ENCODE peak calls at places on chromosomes 13 and 19, in ten cellular contexts. W is HCT116, K is fibroblast of lung, N is heart left ventricle, E is ovary, C is neural progenitor cell, L is fibroblast of pulmonary artery, Z is BJ, V is mucosa of descending colon, G is NB4. M is an unnamed sample.

GRCh38 chr19:7519411-7520130 is 2.9 kb upstream of the MCOLN1 start:
- DNase-seq in W (no peak), K (no peak), N (no peak), E (no peak), C (no peak), L (no peak), Z (no peak), V (no peak), G (no peak), M (no peak)

GRCh38 chr13:114119196-114119595 is 13.2 kb downstream of the RASA3 start:
- DNase-seq in W (no peak), K (peak), N (peak), E (no peak), C (peak), L (peak), Z (peak), V (peak), G (no peak), M (no peak)

GRCh38 chr13:20118268-20119140 is 42.3 kb downstream of the GJA3 start:
- DNase-seq in W (no peak), K (peak), N (peak), E (peak), C (peak), L (peak), Z (no peak), V (peak), G (no peak), M (peak)

GRCh38 chr19:50514346-50515167 is 844 bp upstream of the ASPDH start:
- DNase-seq in W (no peak), K (no peak), N (no peak), E (no peak), C (peak), L (no peak), Z (no peak), V (peak), G (no peak), M (no peak)

GRCh38 chr19:16930753-16931152 is 42.0 kb downstream of the F2RL3 start:
- DNase-seq in W (no peak), K (no peak), N (no peak), E (no peak), C (no peak), L (no peak), Z (no peak), V (no peak), G (no peak), M (no peak)

GRCh38 chr19:23440791-23441190 is 45.5 kb upstream of the ZNF91 start:
- DNase-seq in W (no peak), K (no peak), N (no peak), E (no peak), C (no peak), L (no peak), Z (no peak), V (no peak), G (peak), M (no peak)

GRCh38 chr19:50281491-50281890 is 47.7 kb downstream of the KCNC3 start:
- DNase-seq in W (no peak), K (no peak), N (no peak), E (no peak), C (no peak), L (no peak), Z (no peak), V (no peak), G (no peak), M (no peak)

GRCh38 chr19:48558018-48558684 is 6.2 kb downstream of the SULT2B1 start:
- DNase-seq in W (peak), K (peak), N (no peak), E (no peak), C (no peak), L (peak), Z (no peak), V (peak), G (no peak), M (no peak)

GRCh38 chr13:34155931-34156607 is 338.1 kb downstream of the RFC3 start:
- DNase-seq in W (peak), K (peak), N (no peak), E (no peak), C (no peak), L (peak), Z (peak), V (no peak), G (no peak), M (no peak)

GRCh38 chr13:99442273-99442895 is 58.9 kb upstream of the TM9SF2 start:
- DNase-seq in W (peak), K (peak), N (no peak), E (no peak), C (peak), L (peak), Z (no peak), V (no peak), G (peak), M (no peak)

GRCh38 chr19:18340237-18340989 is at the start of gene PGPEP1:
- DNase-seq in W (no peak), K (peak), N (peak), E (peak), C (peak), L (peak), Z (no peak), V (peak), G (peak), M (peak)

GRCh38 chr19:45632468-45633196 is 6.6 kb downstream of the EML2 start:
- DNase-seq in W (peak), K (peak), N (peak), E (peak), C (peak), L (peak), Z (no peak), V (peak), G (peak), M (peak)
- H3K4me3 ChIP-seq in W (no peak), K (no peak), N (no peak), E (no peak), C (no peak), L (no peak), Z (no peak), V (no peak), G (no peak), M (no peak)

GRCh38 chr19:28039677-28040381 is 1173.1 kb downstream of the UQCRFS1 start:
- DNase-seq in W (no peak), K (peak), N (peak), E (no peak), C (no peak), L (no peak), Z (no peak), V (no peak), G (no peak), M (no peak)

GRCh38 chr19:28046932-28047331 is 1166.0 kb downstream of the UQCRFS1 start:
- DNase-seq in W (no peak), K (no peak), N (no peak), E (no peak), C (no peak), L (no peak), Z (no peak), V (no peak), G (no peak), M (no peak)

GRCh38 chr19:28045621-28046020 is 1167.3 kb downstream of the UQCRFS1 start:
- DNase-seq in W (no peak), K (no peak), N (no peak), E (no peak), C (no peak), L (no peak), Z (no peak), V (no peak), G (no peak), M (no peak)

GRCh38 chr19:28044477-28044876 is 1168.5 kb downstream of the UQCRFS1 start:
- DNase-seq in W (no peak), K (no peak), N (no peak), E (no peak), C (no peak), L (no peak), Z (no peak), V (no peak), G (no peak), M (no peak)

DNA sequence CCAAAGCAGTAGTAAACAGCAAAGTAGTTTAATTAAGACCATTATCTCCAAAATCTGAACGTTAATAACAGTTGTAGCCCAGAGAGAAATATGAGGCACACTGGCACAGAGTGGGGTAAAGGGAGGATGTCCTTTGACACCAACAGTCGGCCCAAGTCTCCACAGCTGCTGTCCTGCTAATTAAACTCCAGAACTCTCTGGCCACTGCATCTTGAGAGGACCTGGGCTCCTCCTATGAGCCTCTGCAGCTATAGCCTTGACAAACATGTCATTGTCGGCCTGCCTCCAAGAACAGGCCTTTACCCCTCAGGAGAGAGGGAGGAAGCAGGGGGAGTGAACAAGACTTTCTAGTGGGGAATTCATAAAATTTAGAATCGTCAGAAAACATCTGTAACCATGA is 1170.4 kb downstream of the UQCRFS1 start:
- DNase-seq in W (no peak), K (no peak), N (no peak), E (no peak), C (no peak), L (no peak), Z (no peak), V (no peak), G (no peak), M (no peak)
- H3K4me3 ChIP-seq in W (no peak), K (no peak), N (no peak), E (no peak), C (no peak), L (no peak), Z (no peak), V (no peak), G (no peak), M (no peak)

GRCh38 chr13:40517486-40518311 is 148.7 kb downstream of the FOXO1 start:
- DNase-seq in W (no peak), K (no peak), N (no peak), E (no peak), C (no peak), L (no peak), Z (no peak), V (no peak), G (no peak), M (no peak)
- H3K4me3 ChIP-seq in W (no peak), K (no peak), N (no peak), E (no peak), C (no peak), L (no peak), Z (no peak), V (no peak), G (no peak), M (no peak)

GRCh38 chr13:105965910-105966309 is 569.6 kb downstream of the EFNB2 start:
- DNase-seq in W (no peak), K (no peak), N (no peak), E (no peak), C (no peak), L (no peak), Z (no peak), V (no peak), G (no peak), M (no peak)
- H3K4me3 ChIP-seq in W (no peak), K (no peak), N (no peak), E (no peak), C (no peak), L (no peak), Z (no peak), V (no peak), G (no peak), M (no peak)